ENCODE peak calls at places on chromosomes 5 and 9, in four cellular contexts. R is breast epithelium, W is uterus, D is body of pancreas. F is an unnamed sample.

GRCh38 chr5:39256472-39256871 is 37.1 kb upstream of the FYB1 start:
- DNase-seq in W (no peak), D (no peak), R (no peak), F (no peak)

GRCh38 chr9:31034311-31034710 is 1350.1 kb upstream of the ACO1 start:
- DNase-seq in R (no peak), D (peak; percentile 41), W (no peak), F (no peak)

GRCh38 chr9:93942176-93942575 is 13.0 kb downstream of the BARX1 start:
- DNase-seq in R (no peak), W (no peak), D (no peak), F (no peak)

GRCh38 chr9:114720296-114720695 is 38.3 kb upstream of the TEX48 start:
- DNase-seq in D (no peak), W (no peak), R (no peak), F (no peak)

GRCh38 chr9:34430843-34431437 is 27.4 kb downstream of the FAM219A start:
- DNase-seq in R (no peak), W (peak; percentile 61), D (peak; percentile 48), F (peak; percentile 56)

GRCh38 chr5:1951165-1951816 is 68.6 kb upstream of the IRX4 start:
- DNase-seq in W (no peak), R (no peak), D (no peak), F (no peak)

GRCh38 chr9:89139450-89139849 is 39.2 kb downstream of the SHC3 start:
- DNase-seq in W (no peak), R (no peak), D (no peak), F (no peak)

GRCh38 chr9:71121275-71122168 is at the start of gene TRPM3:
- DNase-seq in D (no peak), W (no peak), R (no peak), F (no peak)

GRCh38 chr9:24245988-24246387 is 299.7 kb downstream of the IZUMO3 start:
- DNase-seq in D (no peak), R (no peak), W (no peak), F (no peak)

GRCh38 chr5:157559301-157559700 is 16.3 kb downstream of the ADAM19 start:
- DNase-seq in D (no peak), W (no peak), R (no peak), F (peak; percentile 63)

GRCh38 chr9:121581775-121582600 is 69.4 kb upstream of the DAB2IP start:
- DNase-seq in D (no peak), R (no peak), W (no peak), F (no peak)

GRCh38 chr9:79574716-79575242 is 3.0 kb downstream of the TLE4 start:
- DNase-seq in W (no peak), R (no peak), D (no peak), F (no peak)

GRCh38 chr5:141960018-141960417 is 2.0 kb upstream of the PCDH12 start:
- DNase-seq in R (no peak), D (no peak), W (no peak), F (no peak)

GRCh38 chr5:31463341-31463740 is 68.6 kb downstream of the DROSHA start:
- DNase-seq in D (no peak), W (no peak), R (no peak), F (no peak)

GRCh38 chr9:78029601-78030552 is 1.7 kb downstream of the GNAQ start:
- DNase-seq in D (no peak), R (no peak), W (peak; percentile 27), F (no peak)

GRCh38 chr9:9817176-9817575 is 795.6 kb downstream of the PTPRD start:
- DNase-seq in R (no peak), W (no peak), D (no peak), F (no peak)

GRCh38 chr9:15357050-15357653 is 50.1 kb upstream of the TTC39B start:
- DNase-seq in W (no peak), R (no peak), D (no peak), F (no peak)

GRCh38 chr5:9546973-9547947 is 1.4 kb upstream of the SEMA5A start:
- DNase-seq in W (no peak), R (no peak), D (peak; percentile 44), F (no peak)

GRCh38 chr9:132703336-132703735 is 33.1 kb downstream of the GTF3C4 start:
- DNase-seq in W (no peak), R (no peak), D (no peak), F (no peak)

DNA sequence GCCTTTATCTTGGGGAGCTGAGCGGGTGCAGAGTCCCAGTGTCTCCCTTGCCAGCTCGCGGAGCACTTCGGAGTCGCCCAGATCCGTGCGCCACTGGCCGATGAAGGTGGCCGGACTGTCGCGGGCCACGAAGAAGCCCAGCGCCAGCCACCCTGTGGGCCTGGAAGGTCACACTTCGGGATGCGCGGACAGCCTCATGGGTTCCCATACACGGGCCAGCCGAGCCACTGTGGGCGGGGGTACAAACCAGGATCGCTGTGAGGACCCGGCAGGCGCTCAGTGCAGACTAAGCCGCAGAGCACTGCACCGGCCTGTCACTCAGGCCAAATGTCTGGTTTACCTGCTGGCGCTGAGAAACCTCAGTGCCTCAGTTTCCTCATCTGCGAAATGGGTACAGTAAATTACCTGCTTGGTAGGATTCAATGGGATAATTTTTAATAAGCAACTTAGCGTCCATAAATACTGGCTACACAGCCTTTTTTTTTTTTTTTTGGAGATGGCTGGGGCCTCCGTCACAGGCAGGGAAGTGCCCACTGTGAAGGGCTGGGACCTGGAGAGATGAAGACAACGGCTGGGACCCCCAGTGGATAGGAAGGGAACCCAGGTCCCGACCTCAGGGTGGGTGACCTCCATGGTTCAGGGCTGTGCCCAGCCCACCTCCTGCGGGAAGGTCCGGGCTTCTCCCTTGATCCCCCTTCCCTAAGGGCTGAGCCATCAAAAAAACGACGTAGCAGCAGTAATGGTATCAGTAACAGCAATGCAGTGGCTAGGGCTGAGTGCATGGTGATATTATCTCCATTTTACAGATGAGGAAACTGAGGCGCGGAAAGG is 38.7 kb upstream of the CTSV start:
- DNase-seq in W (no peak), D (no peak), R (no peak), F (no peak)
- H3K4me3 ChIP-seq in W (no peak overlapping the region), D (no peak overlapping the region), R (peak overlapping the region; percentile 20), F (no peak overlapping the region)

DNA sequence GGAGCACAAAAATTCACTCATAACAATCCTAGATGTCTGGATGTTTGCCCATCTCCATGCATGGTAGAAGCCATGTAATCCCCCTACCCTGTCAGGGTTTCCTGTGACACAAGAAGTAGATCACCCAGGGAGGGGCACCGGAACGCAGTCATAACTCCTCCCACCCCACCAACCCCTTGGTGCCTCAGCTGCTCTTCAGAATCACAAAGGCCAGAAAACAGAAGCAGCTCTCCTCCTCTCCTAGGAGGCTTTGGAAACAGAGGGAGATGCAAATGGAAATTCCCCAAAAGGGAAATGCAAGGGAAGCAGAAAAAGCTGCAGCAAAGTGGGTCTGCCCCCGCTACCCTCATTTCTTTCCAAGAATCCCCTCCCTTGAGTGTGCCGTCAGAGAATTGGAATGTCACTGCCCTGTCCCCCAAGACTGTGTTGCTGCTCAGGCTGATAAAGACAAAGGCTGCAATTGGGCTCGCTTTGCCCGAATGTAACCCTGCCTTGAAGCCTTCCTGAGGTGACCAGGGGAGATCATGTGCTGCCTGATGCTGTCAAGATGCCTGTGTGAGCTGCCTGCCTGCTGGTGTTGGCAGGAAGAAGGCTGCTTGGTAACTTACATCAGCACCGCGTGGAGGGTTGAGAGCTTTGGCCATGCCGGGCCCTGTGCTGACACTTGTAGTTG is 65.5 kb upstream of the ABCA1 start:
- DNase-seq in R (peak; percentile 52), W (peak; percentile 67), D (peak; percentile 43), F (peak; percentile 96)
- TF ChIP-seq POLR2A in R (no peak), W (no peak), D (no peak), F (no peak)

GRCh38 chr9:101126556-101126955 is 98.0 kb downstream of the PLPPR1 start:
- DNase-seq in R (no peak), D (no peak), W (no peak), F (no peak)
- H3K9me3 ChIP-seq in R (peaks cover 12% of the 10 kb centered on the region), D (peaks cover 6% of the 10 kb centered on the region), W (no peaks in the 10 kb centered on the region), F (no peaks in the 10 kb centered on the region)

GRCh38 chr5:107997338-107997979 is 326.7 kb upstream of the EFNA5 start:
- DNase-seq in R (no peak), D (no peak), W (no peak), F (no peak)
- H3K4me3 ChIP-seq in R (no peak overlapping the region), D (no peak overlapping the region), W (no peak overlapping the region), F (no peak overlapping the region)

GRCh38 chr5:62305715-62306493 is at the start of gene KIF2A:
- DNase-seq in D (peak; percentile 88), W (peak; percentile 90), R (peak; percentile 82), F (peak; percentile 84)
- TF ChIP-seq POLR2A in D (peak; percentile 74), W (peak; percentile 49), R (no peak), F (peak; percentile 36)

GRCh38 chr9:103323699-103324098 is 328.6 kb downstream of the CYLC2 start:
- DNase-seq in D (no peak), W (no peak), R (no peak), F (no peak)

GRCh38 chr9:103319979-103320378 is 324.8 kb downstream of the CYLC2 start:
- DNase-seq in R (no peak), D (no peak), W (no peak), F (no peak)
- H3K9me3 ChIP-seq in R (no peaks in the 10 kb centered on the region), D (no peaks in the 10 kb centered on the region), W (no peaks in the 10 kb centered on the region), F (no peaks in the 10 kb centered on the region)

DNA sequence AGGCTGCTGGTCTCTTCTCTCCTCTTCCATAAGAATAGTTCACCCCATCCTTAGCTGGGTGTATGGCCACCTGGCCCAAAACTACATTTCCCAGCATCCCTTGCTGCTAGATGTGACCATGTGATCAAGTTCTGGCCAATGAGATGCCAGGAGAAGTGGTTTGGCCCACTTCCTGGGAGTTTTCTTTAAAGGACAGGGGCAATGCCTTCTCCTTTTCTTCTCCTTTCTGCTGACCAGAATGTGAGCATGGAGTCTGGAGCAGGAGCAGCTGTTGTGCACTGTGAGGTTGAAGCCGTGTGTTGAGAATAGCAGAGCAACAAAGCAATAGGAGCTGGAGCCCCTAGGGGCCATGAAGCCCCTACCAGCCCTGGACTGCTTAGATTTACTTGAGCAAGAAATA is 36.8 kb downstream of the C9orf50 start:
- DNase-seq in D (peak; percentile 65), W (peak; percentile 71), R (no peak), F (peak; percentile 72)
- H3K4me3 ChIP-seq in D (no peak overlapping the region), W (no peak overlapping the region), R (no peak overlapping the region), F (no peak overlapping the region)

GRCh38 chr9:6708732-6709131 is 49.0 kb upstream of the KDM4C start:
- DNase-seq in R (no peak), W (no peak), D (no peak), F (no peak)

DNA sequence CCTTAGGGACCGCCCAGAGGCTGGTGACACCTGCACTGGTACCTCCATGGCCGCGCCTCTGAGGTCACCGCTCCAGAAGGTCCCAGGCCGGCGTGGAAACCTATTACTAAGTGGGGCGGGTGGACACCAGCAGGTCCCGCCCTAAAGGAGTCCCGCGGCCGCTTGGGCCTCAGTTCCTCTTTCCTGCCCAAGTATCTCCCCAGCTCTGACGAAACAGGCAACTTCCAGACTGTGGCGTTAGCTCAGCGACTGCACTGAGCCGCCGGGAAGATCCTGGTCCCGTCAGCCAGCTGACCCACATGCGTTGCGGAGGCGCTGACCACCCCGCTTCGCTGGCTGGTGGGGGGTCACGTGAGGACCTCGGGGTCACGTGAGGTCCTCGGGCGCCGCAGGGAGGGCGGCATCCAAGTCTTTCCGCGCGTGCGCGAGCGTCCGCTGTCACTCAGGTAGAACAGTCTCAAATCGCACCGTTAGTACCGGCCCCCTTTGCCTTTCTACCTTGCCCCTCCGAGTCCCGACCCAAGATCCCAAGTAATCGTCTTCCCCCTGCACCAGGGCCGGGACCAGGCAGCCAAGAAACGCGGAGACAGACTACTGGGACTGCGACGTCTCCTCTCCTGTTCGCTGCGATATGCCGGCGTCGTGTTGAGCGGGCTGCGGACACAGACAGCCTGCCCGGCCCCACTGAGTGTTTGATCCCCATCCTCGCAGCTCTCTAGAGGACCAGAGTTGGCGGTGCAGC is 53.7 kb upstream of the KDM4C start:
- DNase-seq in W (peak; percentile 74), D (peak; percentile 86), R (peak; percentile 71), F (peak; percentile 51)
- TF ChIP-seq POLR2A in W (peak; percentile 34), D (peak; percentile 88), R (peak; percentile 57), F (peak; percentile 67)

F was measured in gastrocnemius medialis.